ENCODE peak calls at places on chromosome 10, in seven cellular contexts. A is esophagus muscularis mucosa, N is prostate gland, K is IMR-90, O is ovary, J is transverse colon, P is Peyer's patch. U is an unnamed sample.

GRCh38 chr10:77744249-77744648 is 106.6 kb upstream of the KCNMA1 start:
- DNase-seq in A (no peak), N (no peak), K (no peak), O (no peak), J (no peak), P (no peak), U (no peak)

GRCh38 chr10:5622586-5622985 is 43.8 kb downstream of the ASB13 start:
- DNase-seq in A (no peak), N (no peak), K (peak), O (no peak), J (no peak), P (no peak), U (no peak)

GRCh38 chr10:91528080-91528479 is 104.8 kb downstream of the PPP1R3C start:
- DNase-seq in A (no peak), N (no peak), K (no peak), O (no peak), J (no peak), P (no peak), U (no peak)

GRCh38 chr10:29496341-29497162 is 138.2 kb downstream of the SVIL start:
- DNase-seq in A (no peak), N (peak), K (peak), O (peak), J (peak), P (peak), U (peak)

GRCh38 chr10:69766161-69766910 is 35.4 kb upstream of the COL13A1 start:
- DNase-seq in A (no peak), N (no peak), K (no peak), O (no peak), J (no peak), P (no peak), U (no peak)

GRCh38 chr10:8035641-8036520 is 18.6 kb upstream of the GATA3 start:
- DNase-seq in A (no peak), N (no peak), K (no peak), O (no peak), J (no peak), P (no peak), U (no peak)

GRCh38 chr10:101122270-101123084 is 8.6 kb upstream of the TLX1 start:
- DNase-seq in A (no peak), N (no peak), K (no peak), O (no peak), J (no peak), P (peak), U (no peak)

GRCh38 chr10:110746254-110746826 is 102.2 kb downstream of the RBM20 start:
- DNase-seq in A (no peak), N (peak), K (peak), O (peak), J (peak), P (peak), U (peak)

GRCh38 chr10:30505543-30506298 is 71.7 kb downstream of the MAP3K8 start:
- DNase-seq in A (no peak), N (no peak), K (no peak), O (no peak), J (no peak), P (no peak), U (no peak)

GRCh38 chr10:110811791-110812581 is 59.7 kb upstream of the PDCD4 start:
- DNase-seq in A (no peak), N (no peak), K (no peak), O (no peak), J (peak), P (no peak), U (no peak)

GRCh38 chr10:15642095-15642494 is 77.6 kb downstream of the ITGA8 start:
- DNase-seq in A (no peak), N (no peak), K (peak), O (no peak), J (no peak), P (no peak), U (no peak)

GRCh38 chr10:24518981-24519597 is 204.6 kb downstream of the ARHGAP21 start:
- DNase-seq in A (no peak), N (peak), K (peak), O (peak), J (peak), P (peak), U (peak)

GRCh38 chr10:70555371-70555770 is 47.2 kb downstream of the PRF1 start:
- DNase-seq in A (no peak), N (no peak), K (no peak), O (no peak), J (no peak), P (peak), U (no peak)

GRCh38 chr10:70114902-70115301 is 17.7 kb downstream of the AIFM2 start:
- DNase-seq in A (no peak), N (no peak), K (no peak), O (peak), J (no peak), P (no peak), U (no peak)

GRCh38 chr10:34814228-34815173 is 595 bp downstream of the PARD3 start:
- DNase-seq in A (no peak), N (peak), K (peak), O (peak), J (peak), P (peak), U (peak)

GRCh38 chr10:71837085-71837827 is 13.8 kb downstream of the PSAP start:
- DNase-seq in A (no peak), N (no peak), K (no peak), O (no peak), J (no peak), P (no peak), U (no peak)

GRCh38 chr10:98096316-98096715 is 38.1 kb upstream of the R3HCC1L start:
- DNase-seq in A (no peak), N (no peak), K (no peak), O (no peak), J (no peak), P (no peak), U (no peak)

GRCh38 chr10:104928733-104929132 is 287.6 kb downstream of the SORCS3 start:
- DNase-seq in A (no peak), N (no peak), K (no peak), O (no peak), J (no peak), P (no peak), U (no peak)

GRCh38 chr10:104922810-104923209 is 281.7 kb downstream of the SORCS3 start:
- DNase-seq in A (no peak), N (no peak), K (no peak), O (no peak), J (no peak), P (no peak), U (no peak)

GRCh38 chr10:104923501-104923900 is 282.4 kb downstream of the SORCS3 start:
- DNase-seq in A (no peak), N (no peak), K (no peak), O (no peak), J (no peak), P (no peak), U (no peak)

GRCh38 chr10:104924101-104924795 is 283.2 kb downstream of the SORCS3 start:
- DNase-seq in A (no peak), N (no peak), K (no peak), O (no peak), J (no peak), P (no peak), U (no peak)

GRCh38 chr10:104925232-104925851 is 284.3 kb downstream of the SORCS3 start:
- DNase-seq in A (no peak), N (peak), K (no peak), O (no peak), J (peak), P (no peak), U (peak)
- TF ChIP-seq CTCF in A (no peak), N (no peak), K (peak), O (no peak), J (peak), P (no peak), U (peak)

GRCh38 chr10:124516998-124517397 is 55.4 kb downstream of the LHPP start:
- DNase-seq in A (no peak), N (no peak), K (no peak), O (no peak), J (no peak), P (no peak), U (peak)
- TF ChIP-seq POLR2A in A (no peak), N (no peak), K (no peak), O (no peak), J (no peak), P (no peak), U (no peak)

GRCh38 chr10:121736315-121737002 is 138.2 kb upstream of the FGFR2 start:
- DNase-seq in A (no peak), N (no peak), K (no peak), O (no peak), J (no peak), P (no peak), U (no peak)
- TF ChIP-seq CTCF in A (no peak), N (no peak), K (no peak), O (no peak), J (no peak), P (no peak), U (no peak)

GRCh38 chr10:62133618-62134017 is 135.0 kb downstream of the RTKN2 start:
- DNase-seq in A (no peak), N (no peak), K (no peak), O (no peak), J (no peak), P (no peak), U (no peak)
- TF ChIP-seq POLR2A in A (no peak), N (no peak), K (no peak), O (no peak), J (no peak), P (no peak), U (no peak)

GRCh38 chr10:21423338-21423737 is 102.1 kb downstream of the SKIDA1 start:
- DNase-seq in A (no peak), N (no peak), K (no peak), O (no peak), J (no peak), P (no peak), U (no peak)

GRCh38 chr10:21423850-21424249 is 101.6 kb downstream of the SKIDA1 start:
- DNase-seq in A (no peak), N (no peak), K (no peak), O (no peak), J (no peak), P (no peak), U (no peak)

GRCh38 chr10:21427804-21428481 is 97.5 kb downstream of the SKIDA1 start:
- DNase-seq in A (no peak), N (no peak), K (peak), O (no peak), J (no peak), P (no peak), U (no peak)

GRCh38 chr10:21421794-21422193 is 103.7 kb downstream of the SKIDA1 start:
- DNase-seq in A (no peak), N (no peak), K (no peak), O (no peak), J (no peak), P (no peak), U (no peak)

GRCh38 chr10:21424511-21424910 is 101.0 kb downstream of the SKIDA1 start:
- DNase-seq in A (no peak), N (no peak), K (peak), O (no peak), J (no peak), P (no peak), U (no peak)
- TF ChIP-seq CTCF in A (no peak), N (no peak), K (no peak), O (no peak), J (no peak), P (no peak), U (no peak)